ENCODE peak calls at places on chromosomes 6 and 20, in ten cellular contexts. N is NCI-H1694 treated with DMSO at 0.1 percent for 48 hours; V is activated CD8-positive, alpha-beta memory T cell treated with anti-CD3 and anti-CD28 coated beads for 4 hours; S is Calu3; M is SHP77; J is RCC 7860; B is activated T-cell treated with anti-CD3 and anti-CD28 coated beads for 24 hours; I is transverse colon; F is midbrain; L is kidney tubule cell. Z is an unnamed sample.

GRCh38 chr20:50009521-50010454 is 27.0 kb downstream of the SNAI1 start:
- DNase-seq in S (no peak), J (no peak), I (no peak), L (no peak), M (no peak), N (no peak), V (no peak), F (no peak), B (no peak), Z (no peak)

GRCh38 chr20:57849868-57850215 is 140.0 kb upstream of the PMEPA1 start:
- DNase-seq in J (no peak), M (no peak), N (no peak), S (no peak), F (no peak), L (no peak), I (no peak), B (no peak), V (no peak), Z (no peak)

GRCh38 chr6:157317129-157317814 is 6.0 kb downstream of the TMEM242 start:
- DNase-seq in M (no peak), B (no peak), V (no peak), I (peak), F (no peak), N (no peak), S (peak), J (peak), L (peak), Z (no peak)

GRCh38 chr20:48148020-48148419 is 362.7 kb upstream of the SULF2 start:
- DNase-seq in V (no peak), J (no peak), S (no peak), M (no peak), L (no peak), B (no peak), F (no peak), I (no peak), N (no peak), Z (no peak)

GRCh38 chr6:156844089-156844488 is 66.9 kb downstream of the ARID1B start:
- DNase-seq in L (no peak), N (no peak), M (no peak), F (no peak), I (no peak), J (no peak), V (no peak), S (no peak), B (no peak), Z (no peak)

GRCh38 chr6:150228067-150228733 is 85.4 kb downstream of the PPP1R14C start:
- DNase-seq in J (peak), N (no peak), B (no peak), S (no peak), F (no peak), V (no peak), I (no peak), L (peak), M (no peak), Z (no peak)

GRCh38 chr20:25308671-25309394 is 60.9 kb downstream of the PYGB start:
- DNase-seq in S (no peak), J (peak), M (no peak), B (no peak), I (no peak), V (no peak), F (no peak), L (peak), N (no peak), Z (no peak)

GRCh38 chr6:14638932-14639875 is 521.6 kb downstream of the CD83 start:
- DNase-seq in N (peak), S (no peak), B (no peak), I (peak), M (no peak), J (no peak), F (no peak), V (no peak), L (peak), Z (peak)

GRCh38 chr20:50655325-50655880 is 35.9 kb downstream of the RIPOR3 start:
- DNase-seq in B (no peak), L (no peak), J (no peak), V (no peak), F (no peak), S (no peak), M (no peak), I (peak), N (no peak), Z (no peak)

GRCh38 chr20:24978493-24978892 is 14.1 kb downstream of the APMAP start:
- DNase-seq in J (no peak), N (no peak), S (no peak), M (no peak), V (no peak), I (no peak), B (no peak), F (peak), L (no peak), Z (no peak)

GRCh38 chr6:14711704-14712397 is 534.0 kb upstream of the JARID2 start:
- DNase-seq in V (no peak), M (no peak), L (no peak), J (no peak), I (no peak), F (no peak), N (no peak), B (no peak), S (no peak), Z (no peak)

GRCh38 chr6:8736046-8736877 is 300.9 kb upstream of the SLC35B3 start:
- DNase-seq in I (no peak), V (no peak), M (no peak), S (no peak), L (no peak), J (no peak), B (no peak), F (no peak), N (no peak), Z (no peak)

GRCh38 chr6:53046274-53046673 is 18.9 kb upstream of the FBXO9 start:
- DNase-seq in S (no peak), J (no peak), I (no peak), M (no peak), N (no peak), F (no peak), B (no peak), L (no peak), V (no peak), Z (no peak)

Z was measured in NCI-H510A treated with DMSO at 0.1 percent for 48 hours.